ENCODE peak calls at places on chromosomes 1 and 21, in six cellular contexts. D is endothelial cell of umbilical vein, W is K562, N is HepG2, A is A549, E is GM12878. Z is an unnamed sample.

GRCh38 chr1:62689524-62689923 is 1.3 kb upstream of the DOCK7 start:
- DNase-seq in D (peak), W (no peak), N (peak), A (no peak), E (no peak), Z (peak)

GRCh38 chr1:30688920-30689794 is 34.2 kb downstream of the MATN1 start:
- DNase-seq in D (no peak), W (no peak), N (no peak), A (no peak), E (no peak), Z (no peak)

GRCh38 chr1:85584923-85585322 is 4.4 kb downstream of the CCN1 start:
- DNase-seq in D (no peak), W (no peak), N (no peak), A (peak), E (no peak), Z (no peak)

GRCh38 chr1:109912214-109912861 is 1.7 kb downstream of the CSF1 start:
- DNase-seq in D (no peak), W (no peak), N (no peak), A (no peak), E (no peak), Z (no peak)

GRCh38 chr1:204777591-204777990 is 92.1 kb upstream of the LRRN2 start:
- DNase-seq in D (no peak), W (no peak), N (no peak), A (no peak), E (no peak), Z (no peak)

GRCh38 chr1:8938232-8939117 is 7.2 kb upstream of the CA6 start:
- DNase-seq in D (peak), W (no peak), N (no peak), A (no peak), E (no peak), Z (peak)

GRCh38 chr1:47578026-47578861 is 140.4 kb downstream of the FOXD2 start:
- DNase-seq in D (no peak), W (no peak), N (no peak), A (no peak), E (no peak), Z (peak)

GRCh38 chr1:47690341-47691244 is 252.7 kb downstream of the FOXD2 start:
- DNase-seq in D (no peak), W (no peak), N (no peak), A (no peak), E (no peak), Z (no peak)

GRCh38 chr1:118928739-118929554 is 59.2 kb downstream of the TBX15 start:
- DNase-seq in D (peak), W (peak), N (peak), A (peak), E (no peak), Z (peak)

GRCh38 chr1:85494074-85494956 is 29.4 kb upstream of the DDAH1 start:
- DNase-seq in D (no peak), W (no peak), N (no peak), A (no peak), E (no peak), Z (no peak)

GRCh38 chr1:29333008-29333407 is 96.7 kb downstream of the PTPRU start:
- DNase-seq in D (no peak), W (no peak), N (no peak), A (no peak), E (no peak), Z (no peak)

GRCh38 chr1:200668514-200669313 is 993 bp downstream of the DDX59 start:
- DNase-seq in D (no peak), W (no peak), N (no peak), A (no peak), E (no peak), Z (peak)

GRCh38 chr1:211975152-211975941 is 60.0 kb downstream of the INTS7 start:
- DNase-seq in D (no peak), W (no peak), N (no peak), A (no peak), E (no peak), Z (no peak)

GRCh38 chr1:242019018-242019417 is 20.1 kb upstream of the MAP1LC3C start:
- DNase-seq in D (no peak), W (no peak), N (no peak), A (no peak), E (no peak), Z (no peak)

GRCh38 chr1:152640351-152640750 is 17.4 kb upstream of the LCE3A start:
- DNase-seq in D (no peak), W (no peak), N (no peak), A (no peak), E (no peak), Z (no peak)

GRCh38 chr1:242146640-242147039 is 147.7 kb upstream of the MAP1LC3C start:
- DNase-seq in D (no peak), W (no peak), N (no peak), A (no peak), E (no peak), Z (peak)

GRCh38 chr1:227781314-227781930 is 34.1 kb upstream of the PRSS38 start:
- DNase-seq in D (no peak), W (no peak), N (no peak), A (no peak), E (no peak), Z (no peak)

GRCh38 chr1:153509729-153510354 is 25.9 kb downstream of the S100A6 start:
- DNase-seq in D (peak), W (peak), N (peak), A (peak), E (no peak), Z (peak)

GRCh38 chr1:1137256-1138045 is 21.6 kb upstream of the C1orf159 start:
- DNase-seq in D (no peak), W (peak), N (no peak), A (no peak), E (no peak), Z (peak)

GRCh38 chr1:115233598-115233997 is 104.5 kb downstream of the NGF start:
- DNase-seq in D (no peak), W (no peak), N (no peak), A (no peak), E (no peak), Z (no peak)

GRCh38 chr1:53262000-53262399 is 23.7 kb upstream of the MAGOH start:
- DNase-seq in D (no peak), W (no peak), N (no peak), A (no peak), E (no peak), Z (no peak)

GRCh38 chr1:53259932-53260331 is 21.6 kb upstream of the MAGOH start:
- DNase-seq in D (no peak), W (no peak), N (no peak), A (no peak), E (no peak), Z (no peak)

GRCh38 chr1:53258216-53258615 is 19.9 kb upstream of the MAGOH start:
- DNase-seq in D (no peak), W (no peak), N (no peak), A (no peak), E (no peak), Z (no peak)

GRCh38 chr1:53257454-53258081 is 19.2 kb upstream of the MAGOH start:
- DNase-seq in D (no peak), W (no peak), N (no peak), A (no peak), E (no peak), Z (no peak)

DNA sequence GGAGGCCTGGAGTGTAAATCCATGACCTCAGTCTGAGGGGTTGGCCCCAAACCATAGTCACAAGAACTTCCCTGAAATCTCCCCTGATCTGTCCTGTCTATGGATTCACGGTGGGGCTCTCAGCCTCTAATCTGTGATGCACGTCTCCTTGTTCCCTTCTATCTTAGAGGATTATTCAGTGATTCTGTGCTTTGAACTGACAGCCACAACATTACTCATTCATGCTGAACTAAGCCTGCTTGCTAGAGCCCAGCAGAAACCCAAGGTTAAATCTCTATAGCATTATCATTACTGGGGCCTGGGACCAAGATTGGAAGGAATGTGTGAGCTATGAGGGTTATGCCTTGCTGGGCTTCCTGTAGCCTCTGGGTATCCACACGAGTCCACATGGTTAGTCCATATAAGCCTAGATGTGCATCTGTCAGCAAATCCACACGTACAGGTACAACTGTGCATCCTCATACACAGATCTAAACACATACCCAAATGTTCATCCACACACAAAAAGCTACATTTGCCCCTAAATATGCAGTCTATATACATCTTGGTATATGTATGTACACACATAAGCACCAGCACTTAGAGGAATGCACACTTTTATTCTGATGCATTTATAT is 22.4 kb upstream of the MAGOH start:
- DNase-seq in D (no peak), W (no peak), N (no peak), A (no peak), E (no peak), Z (no peak)
- H3K4me3 ChIP-seq in D (no peak), W (no peak), N (no peak), A (no peak), E (no peak), Z (no peak)

GRCh38 chr1:20699558-20699957 is 18.2 kb downstream of the KIF17 start:
- DNase-seq in D (no peak), W (no peak), N (no peak), A (no peak), E (no peak), Z (no peak)

GRCh38 chr1:20701847-20702246 is 16.0 kb downstream of the KIF17 start:
- DNase-seq in D (no peak), W (no peak), N (no peak), A (no peak), E (no peak), Z (no peak)

GRCh38 chr1:20702416-20702815 is 15.4 kb downstream of the KIF17 start:
- DNase-seq in D (no peak), W (peak), N (no peak), A (peak), E (no peak), Z (peak)

GRCh38 chr1:20701446-20701845 is 16.4 kb downstream of the KIF17 start:
- DNase-seq in D (no peak), W (no peak), N (no peak), A (no peak), E (no peak), Z (no peak)

GRCh38 chr1:20700636-20701215 is 17.1 kb downstream of the KIF17 start:
- DNase-seq in D (no peak), W (no peak), N (no peak), A (no peak), E (no peak), Z (no peak)
- TF ChIP-seq MAX in D (no peak), W (no peak), N (no peak), A (no peak), E (no peak), Z (no peak)

DNA sequence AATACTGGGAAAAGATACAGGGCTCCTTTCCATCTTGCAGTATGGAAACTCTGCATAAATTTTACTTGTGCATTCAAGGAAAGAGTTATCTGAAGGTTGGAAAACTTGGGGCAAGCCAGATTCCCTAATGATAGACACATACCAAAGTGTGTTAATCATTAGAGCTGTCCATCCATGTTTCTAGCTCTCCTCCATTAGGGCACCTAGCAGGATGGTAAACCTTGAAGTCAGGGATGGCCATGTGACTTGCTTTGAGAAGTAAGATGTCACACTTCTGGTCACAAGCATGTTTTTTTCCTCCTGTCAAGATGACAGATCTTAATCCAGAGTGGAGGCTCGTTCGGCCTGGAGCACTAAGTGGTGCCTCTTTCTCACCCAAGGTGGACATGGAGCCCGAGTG is 241.9 kb upstream of the RUNX1 start:
- DNase-seq in D (no peak), W (no peak), N (no peak), A (no peak), E (no peak), Z (no peak)
- TF ChIP-seq MYC in D (no peak), W (no peak), N (no peak), A (no peak), E (no peak), Z (no peak)

DNA sequence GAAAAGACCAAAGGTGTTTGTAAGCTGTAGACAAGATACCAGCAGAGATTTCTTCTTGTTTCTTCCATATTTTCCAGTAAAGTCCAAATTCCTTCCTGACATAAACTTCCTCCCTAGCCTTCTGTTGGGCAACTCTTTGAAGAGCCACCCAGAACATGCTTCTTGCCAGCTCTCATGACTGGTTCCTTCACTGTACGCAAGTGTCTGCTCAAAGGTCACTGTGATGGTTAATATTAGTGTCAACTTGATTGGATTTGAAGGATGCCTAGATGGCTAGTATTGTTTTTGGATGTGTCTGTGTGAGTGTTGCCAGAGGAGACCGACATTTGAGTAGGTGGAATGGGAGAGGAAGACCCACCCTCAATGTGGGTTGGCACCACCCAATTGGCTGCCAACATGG is 416.6 kb upstream of the RUNX1 start:
- DNase-seq in D (no peak), W (no peak), N (no peak), A (no peak), E (no peak), Z (no peak)
- H3K4me3 ChIP-seq in D (no peak), W (no peak), N (no peak), A (no peak), E (no peak), Z (no peak)

DNA sequence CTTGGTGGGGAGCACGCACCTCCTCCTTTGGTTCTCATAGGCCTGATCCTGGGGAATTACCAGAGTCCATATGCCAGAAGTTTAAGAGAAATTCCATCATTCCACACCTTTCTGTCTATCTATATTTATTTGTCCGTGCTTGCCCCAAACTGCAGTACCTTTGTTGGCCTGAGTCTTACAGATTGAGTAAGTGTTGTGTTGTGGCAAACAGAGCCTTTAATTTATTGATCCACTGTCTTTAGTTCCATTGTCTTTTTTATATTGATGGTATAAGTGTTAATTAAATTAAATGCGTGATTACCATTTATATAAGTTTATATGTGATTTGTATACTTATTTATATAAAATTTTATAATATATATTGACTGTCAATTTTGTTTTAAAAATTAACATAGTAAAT is 4.9 kb downstream of the SH3BGR start:
- DNase-seq in D (no peak), W (no peak), N (peak), A (no peak), E (no peak), Z (peak)
- TF ChIP-seq MAX in D (no peak), W (no peak), N (no peak), A (no peak), E (no peak), Z (no peak)

GRCh38 chr1:89759036-89759435 is 61.8 kb upstream of the LRRC8D start:
- DNase-seq in D (no peak), W (no peak), N (no peak), A (no peak), E (no peak), Z (peak)

GRCh38 chr1:89758127-89758526 is 62.7 kb upstream of the LRRC8D start:
- DNase-seq in D (no peak), W (no peak), N (no peak), A (no peak), E (no peak), Z (peak)

GRCh38 chr1:89755593-89755992 is 65.2 kb upstream of the LRRC8D start:
- DNase-seq in D (no peak), W (no peak), N (no peak), A (no peak), E (no peak), Z (no peak)

GRCh38 chr1:89760496-89760895 is 60.3 kb upstream of the LRRC8D start:
- DNase-seq in D (peak), W (no peak), N (no peak), A (no peak), E (no peak), Z (peak)

DNA sequence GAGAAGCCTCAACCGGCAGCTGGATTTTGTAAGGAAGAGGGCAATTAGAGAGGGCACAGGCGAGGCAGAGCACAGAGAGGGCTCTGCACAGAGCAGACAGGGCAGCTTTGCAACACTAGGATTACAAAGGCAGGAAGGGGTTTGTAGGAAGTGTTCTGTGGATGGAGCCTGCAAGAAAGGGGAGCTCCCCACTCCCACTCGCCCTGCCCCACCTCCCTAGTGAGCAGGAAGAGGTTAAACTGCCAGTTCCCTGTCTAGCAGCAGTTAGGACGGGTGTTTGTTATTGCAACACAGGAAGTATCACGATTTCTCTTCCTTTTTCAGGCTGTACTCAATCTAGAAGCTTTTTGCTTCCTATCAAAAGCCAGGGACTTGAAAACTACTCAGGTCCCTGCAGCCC is 63.3 kb upstream of the LRRC8D start:
- DNase-seq in D (peak), W (no peak), N (no peak), A (no peak), E (no peak), Z (peak)
- TF ChIP-seq MYC in D (no peak), W (no peak), N (no peak), A (no peak), E (no peak), Z (peak)

GRCh38 chr1:231188072-231188471 is 26.2 kb downstream of the TRIM67 start:
- DNase-seq in D (no peak), W (no peak), N (no peak), A (no peak), E (no peak), Z (no peak)

GRCh38 chr1:231189683-231190270 is 27.9 kb downstream of the TRIM67 start:
- DNase-seq in D (no peak), W (no peak), N (no peak), A (no peak), E (no peak), Z (no peak)

GRCh38 chr1:231190456-231190855 is 28.6 kb downstream of the TRIM67 start:
- DNase-seq in D (no peak), W (no peak), N (no peak), A (no peak), E (no peak), Z (no peak)

GRCh38 chr1:231187556-231187955 is 25.7 kb downstream of the TRIM67 start:
- DNase-seq in D (no peak), W (no peak), N (no peak), A (no peak), E (no peak), Z (no peak)

DNA sequence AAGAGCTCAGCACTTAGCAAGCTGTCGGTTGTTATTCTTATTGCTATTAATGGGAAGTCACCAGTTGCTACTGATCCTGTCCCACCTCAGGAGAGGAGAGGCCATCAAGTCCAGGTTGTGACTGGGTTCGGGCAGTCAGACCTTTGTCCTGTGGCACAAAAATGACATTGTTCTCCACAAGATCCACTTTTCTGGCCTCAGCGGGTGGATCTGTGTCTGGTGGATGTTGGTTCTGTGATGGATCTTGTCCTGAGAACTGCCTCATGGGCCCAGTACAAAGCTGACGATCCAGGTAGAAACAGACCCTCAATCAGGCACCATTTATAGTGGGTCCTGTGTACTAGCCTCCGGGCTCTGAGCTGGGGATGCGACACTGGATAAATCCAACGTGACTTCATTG is 26.9 kb downstream of the TRIM67 start:
- DNase-seq in D (no peak), W (no peak), N (no peak), A (no peak), E (no peak), Z (no peak)
- H3K4me3 ChIP-seq in D (no peak), W (no peak), N (no peak), A (no peak), E (no peak), Z (no peak)

GRCh38 chr1:112544011-112544688 is 35.4 kb downstream of the WNT2B start:
- DNase-seq in D (peak), W (no peak), N (peak), A (peak), E (no peak), Z (peak)

GRCh38 chr1:112549590-112549989 is 40.8 kb downstream of the WNT2B start:
- DNase-seq in D (no peak), W (no peak), N (no peak), A (no peak), E (no peak), Z (no peak)

GRCh38 chr1:112544753-112545152 is 36.0 kb downstream of the WNT2B start:
- DNase-seq in D (peak), W (no peak), N (peak), A (peak), E (no peak), Z (no peak)

GRCh38 chr1:112546076-112546475 is 37.3 kb downstream of the WNT2B start:
- DNase-seq in D (no peak), W (no peak), N (no peak), A (no peak), E (no peak), Z (no peak)

GRCh38 chr1:112548540-112548939 is 39.8 kb downstream of the WNT2B start:
- DNase-seq in D (no peak), W (no peak), N (no peak), A (no peak), E (no peak), Z (no peak)
- TF ChIP-seq MAX in D (no peak), W (no peak), N (no peak), A (no peak), E (no peak), Z (no peak)

GRCh38 chr1:25902462-25902861 is 3.8 kb downstream of the STMN1 start:
- DNase-seq in D (no peak), W (no peak), N (no peak), A (no peak), E (no peak), Z (no peak)
- TF ChIP-seq MYC in D (no peak), W (no peak), N (no peak), A (no peak), E (no peak), Z (no peak)

Z was measured in NB4.